ENCODE peak calls at places on chromosomes 16 and 17, in four cellular contexts. I, T, C and F are unnamed samples.

GRCh38 chr17:55742272-55743102 is 8.4 kb upstream of the PCTP start:
- DNase-seq in I (peak), T (no peak), C (peak), F (no peak)

GRCh38 chr16:47197536-47198179 is 53.9 kb upstream of the NETO2 start:
- DNase-seq in I (no peak), T (no peak), C (no peak), F (no peak)

GRCh38 chr16:66886914-66887313 is 6.6 kb downstream of the PDP2 start:
- DNase-seq in I (no peak), T (no peak), C (no peak), F (no peak)

GRCh38 chr17:57375040-57375769 is 118.9 kb downstream of the MSI2 start:
- DNase-seq in I (no peak), T (no peak), C (no peak), F (no peak)

GRCh38 chr17:47203984-47204721 is 5.0 kb upstream of the MYL4 start:
- DNase-seq in I (peak), T (no peak), C (no peak), F (no peak)

GRCh38 chr17:10316986-10317834 is 55.6 kb downstream of the MYH13 start:
- DNase-seq in I (peak), T (no peak), C (peak), F (peak)

GRCh38 chr16:1723450-1724147 is 17.6 kb downstream of the MAPK8IP3 start:
- DNase-seq in I (peak), T (peak), C (no peak), F (peak)

GRCh38 chr17:17808706-17809432 is 27.9 kb downstream of the SREBF1 start:
- DNase-seq in I (peak), T (no peak), C (no peak), F (no peak)

GRCh38 chr17:81348097-81349055 is 46.9 kb upstream of the BAHCC1 start:
- DNase-seq in I (no peak), T (no peak), C (no peak), F (no peak)

GRCh38 chr16:2044541-2044940 is 3.1 kb downstream of the NTHL1 start:
- DNase-seq in I (no peak), T (no peak), C (no peak), F (no peak)

GRCh38 chr16:81198635-81199034 is 39.9 kb upstream of the BCO1 start:
- DNase-seq in I (no peak), T (no peak), C (no peak), F (no peak)

GRCh38 chr17:34299017-34299416 is 13.5 kb downstream of the CCL11 start:
- DNase-seq in I (no peak), T (no peak), C (no peak), F (no peak)

GRCh38 chr17:68972119-68972704 is 17.0 kb upstream of the ABCA8 start:
- DNase-seq in I (peak), T (no peak), C (no peak), F (no peak)